ENCODE peak calls at places on chromosomes 2 and 18, in nine cellular contexts. V is K562, Z is cardiac muscle cell, U is fibroblast of lung, X is ovary, F is adrenal gland, Q is coronary artery, D is psoas muscle, A is right cardiac atrium. S is an unnamed sample.

GRCh38 chr2:74374509-74375205 is 5.5 kb downstream of the DCTN1 start:
- DNase-seq in V (peak; percentile 90), Z (peak; percentile 89), U (peak; percentile 54), X (peak; percentile 62), F (peak; percentile 89), Q (no peak), D (peak; percentile 65), A (peak; percentile 90), S (no peak)

GRCh38 chr2:196170681-196171247 is 614 bp downstream of the STK17B start:
- DNase-seq in V (no peak), Z (peak; percentile 28), U (peak; percentile 78), X (no peak), F (peak; percentile 26), Q (no peak), D (peak; percentile 45), A (peak; percentile 73), S (no peak)

GRCh38 chr2:187435756-187436155 is 12.3 kb downstream of the CALCRL start:
- DNase-seq in V (no peak), Z (no peak), U (no peak), X (no peak), F (no peak), Q (no peak), D (no peak), A (no peak), S (no peak)

GRCh38 chr2:130307850-130308249 is 34.8 kb upstream of the IMP4 start:
- DNase-seq in V (no peak), Z (no peak), U (no peak), X (no peak), F (no peak), Q (no peak), D (no peak), A (no peak), S (no peak)

GRCh38 chr2:149743842-149744468 is 156.4 kb upstream of the MMADHC start:
- DNase-seq in V (no peak), Z (no peak), U (peak; percentile 92), X (no peak), F (no peak), Q (no peak), D (no peak), A (no peak), S (no peak)

GRCh38 chr2:92073815-92074548 is 2797.2 kb upstream of the TEKT4 start:
- DNase-seq in V (no peak), Z (no peak), U (no peak), X (no peak), F (no peak), Q (peak; percentile 47), D (no peak), A (no peak), S (peak; percentile 87)

GRCh38 chr2:119225084-119225864 is 1.6 kb downstream of the STEAP3 start:
- DNase-seq in V (peak; percentile 50), Z (no peak), U (no peak), X (no peak), F (no peak), Q (no peak), D (no peak), A (no peak), S (no peak)

GRCh38 chr2:1585635-1586034 is 158.7 kb downstream of the PXDN start:
- DNase-seq in V (no peak), Z (no peak), U (no peak), X (no peak), F (no peak), Q (no peak), D (no peak), A (no peak), S (no peak)

GRCh38 chr2:10097352-10098148 is 17.3 kb upstream of the CYS1 start:
- DNase-seq in V (peak; percentile 86), Z (peak; percentile 76), U (peak; percentile 59), X (peak; percentile 66), F (peak; percentile 76), Q (no peak), D (peak; percentile 67), A (peak; percentile 89), S (no peak)

GRCh38 chr2:84858123-84858522 is 22.8 kb downstream of the TRABD2A start:
- DNase-seq in V (no peak), Z (peak; percentile 18), U (no peak), X (no peak), F (no peak), Q (no peak), D (no peak), A (no peak), S (no peak)
- H3K27ac ChIP-seq in V (no peak overlapping the region), Z (no peak overlapping the region), U (no peak overlapping the region), X (no peak overlapping the region), F (no peak overlapping the region), Q (no peak overlapping the region), D (no peak overlapping the region), A (no peak overlapping the region), S (no peak overlapping the region)

DNA sequence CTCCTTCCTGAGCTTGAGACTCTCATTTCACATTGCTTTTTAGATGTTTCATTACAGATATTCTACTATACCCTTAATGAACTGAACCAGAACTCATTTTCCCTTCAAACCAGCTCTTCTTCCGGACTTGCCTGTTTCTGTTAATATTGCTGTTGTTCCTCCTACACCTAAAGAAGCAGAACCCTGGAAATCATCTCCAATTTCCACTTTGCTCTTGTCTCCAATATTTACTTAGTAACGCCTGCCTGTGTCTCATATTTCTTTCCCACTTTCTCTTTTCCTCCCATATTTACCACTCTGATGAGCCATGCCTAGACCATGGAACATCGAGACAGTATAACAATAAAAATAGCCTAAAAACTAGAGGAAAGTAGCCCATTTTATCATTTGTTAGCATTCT is 17.9 kb upstream of the GMCL1 start:
- DNase-seq in V (no peak), Z (no peak), U (no peak), X (no peak), F (no peak), Q (no peak), D (no peak), A (no peak), S (no peak)
- H3K27ac ChIP-seq in V (no peak overlapping the region), Z (no peak overlapping the region), U (no peak overlapping the region), X (no peak overlapping the region), F (no peak overlapping the region), Q (no peak overlapping the region), D (no peak overlapping the region), A (no peak overlapping the region), S (no peak overlapping the region)

GRCh38 chr2:238065447-238065846 is 4.6 kb downstream of the SCLY start:
- DNase-seq in V (no peak), Z (no peak), U (no peak), X (no peak), F (no peak), Q (no peak), D (no peak), A (no peak), S (no peak)
- H3K27ac ChIP-seq in V (no peak overlapping the region), Z (no peak overlapping the region), U (no peak overlapping the region), X (no peak overlapping the region), F (no peak overlapping the region), Q (no peak overlapping the region), D (no peak overlapping the region), A (no peak overlapping the region), S (no peak overlapping the region)

GRCh38 chr18:77103991-77104521 is 28.5 kb downstream of the MBP start:
- DNase-seq in V (no peak), Z (no peak), U (no peak), X (no peak), F (peak; percentile 49), Q (peak; percentile 56), D (no peak), A (peak; percentile 66), S (peak; percentile 83)
- H3K27ac ChIP-seq in V (no peak overlapping the region), Z (no peak overlapping the region), U (peak overlapping the region; percentile 92), X (peak overlapping the region; percentile 82), F (peak overlapping the region; percentile 57), Q (peak overlapping the region; percentile 66), D (peak overlapping the region; percentile 86), A (peak overlapping the region; percentile 79), S (peak overlapping the region; percentile 98)

DNA sequence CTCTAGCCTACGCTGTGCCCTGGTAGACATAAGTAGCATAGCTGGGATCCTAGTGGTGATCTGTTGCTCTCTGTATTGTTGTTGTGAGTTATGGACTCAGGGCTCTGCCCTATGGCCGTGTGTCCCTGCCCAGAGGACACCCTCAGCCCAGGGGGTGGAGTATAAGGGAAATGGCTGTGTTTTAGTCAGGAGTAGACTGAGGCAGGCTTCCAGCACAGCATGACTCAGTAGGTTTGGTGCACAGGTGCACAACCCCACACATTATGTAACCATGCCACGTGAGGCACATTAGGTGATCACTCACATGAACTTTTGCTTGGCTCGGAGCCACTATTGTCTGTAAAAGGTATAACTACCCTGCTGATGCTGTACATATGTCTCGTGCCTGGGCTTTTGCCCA is 59.9 kb upstream of the PEX13 start:
- DNase-seq in V (no peak), Z (no peak), U (no peak), X (no peak), F (no peak), Q (no peak), D (no peak), A (no peak), S (no peak)
- H3K27ac ChIP-seq in V (no peak overlapping the region), Z (no peak overlapping the region), U (no peak overlapping the region), X (no peak overlapping the region), F (no peak overlapping the region), Q (no peak overlapping the region), D (no peak overlapping the region), A (no peak overlapping the region), S (no peak overlapping the region)

GRCh38 chr2:37871453-37872191 is 53.5 kb upstream of the RMDN2 start:
- DNase-seq in V (no peak), Z (no peak), U (peak; percentile 59), X (no peak), F (no peak), Q (no peak), D (no peak), A (no peak), S (no peak)
- H3K27ac ChIP-seq in V (no peak overlapping the region), Z (no peak overlapping the region), U (peak overlapping the region; percentile 60), X (no peak overlapping the region), F (no peak overlapping the region), Q (no peak overlapping the region), D (no peak overlapping the region), A (no peak overlapping the region), S (peak overlapping the region; percentile 63)

S was measured in vagina.